ENCODE peak calls at places on chromosomes 1 and 21, in five cellular contexts. T is WTC11, D is H1, L is K562, O is GM12878. P is an unnamed sample.

GRCh38 chr1:204837440-204838084 is 33.1 kb upstream of the NFASC start:
- DNase-seq in T (peak; percentile 86), D (no peak), L (peak; percentile 64), O (no peak), P (peak; percentile 15)

GRCh38 chr1:172390620-172391491 is 29.6 kb upstream of the C1orf105 start:
- DNase-seq in T (peak; percentile 47), D (no peak), L (no peak), O (peak; percentile 96), P (no peak)

GRCh38 chr21:19603011-19603593 is 1199.5 kb upstream of the TMPRSS15 start:
- DNase-seq in T (no peak), D (no peak), L (no peak), O (no peak), P (no peak)

GRCh38 chr1:67749844-67750689 is 65.1 kb downstream of the GADD45A start:
- DNase-seq in T (no peak), D (no peak), L (no peak), O (no peak), P (no peak)

GRCh38 chr1:189751311-189751710 is 726.4 kb downstream of the BRINP3 start:
- DNase-seq in T (no peak), D (no peak), L (no peak), O (no peak), P (no peak)

GRCh38 chr1:245961137-245961540 is 545.9 kb downstream of the SMYD3 start:
- DNase-seq in T (no peak), D (no peak), L (peak; percentile 30), O (no peak), P (no peak)

GRCh38 chr1:12128120-12128519 is 38.7 kb upstream of the TNFRSF1B start:
- DNase-seq in T (no peak), D (no peak), L (no peak), O (no peak), P (no peak)

GRCh38 chr1:41515131-41515678 is 30.7 kb upstream of the EDN2 start:
- DNase-seq in T (no peak), D (no peak), L (no peak), O (no peak), P (no peak)

GRCh38 chr1:63049135-63049534 is 265.2 kb downstream of the ATG4C start:
- DNase-seq in T (no peak), D (no peak), L (no peak), O (no peak), P (no peak)

GRCh38 chr1:9751971-9752370 is 71.8 kb downstream of the CLSTN1 start:
- DNase-seq in T (no peak), D (no peak), L (no peak), O (no peak), P (no peak)

GRCh38 chr1:29833596-29833995 is 597.3 kb downstream of the PTPRU start:
- DNase-seq in T (no peak), D (no peak), L (no peak), O (no peak), P (no peak)

GRCh38 chr1:162389021-162389818 is 7.7 kb downstream of the C1orf226 start:
- DNase-seq in T (no peak), D (no peak), L (peak; percentile 59), O (no peak), P (no peak)

GRCh38 chr1:222288056-222288455 is 259.8 kb downstream of the HHIPL2 start:
- DNase-seq in T (no peak), D (no peak), L (no peak), O (no peak), P (no peak)

GRCh38 chr1:235601087-235601486 is 48.5 kb downstream of the GNG4 start:
- DNase-seq in T (peak; percentile 70), D (no peak), L (peak; percentile 44), O (no peak), P (no peak)

GRCh38 chr1:185348995-185349394 is 32.0 kb upstream of the IVNS1ABP start:
- DNase-seq in T (no peak), D (no peak), L (no peak), O (no peak), P (no peak)

GRCh38 chr21:44333701-44334636 is 5.2 kb downstream of the CFAP410 start:
- DNase-seq in T (no peak), D (no peak), L (no peak), O (no peak), P (no peak)

GRCh38 chr1:12458571-12458970 is 159.4 kb downstream of the DHRS3 start:
- DNase-seq in T (no peak), D (no peak), L (no peak), O (no peak), P (no peak)

GRCh38 chr1:64231153-64231552 is 27.7 kb downstream of the UBE2U start:
- DNase-seq in T (no peak), D (no peak), L (no peak), O (no peak), P (peak; percentile 59)

GRCh38 chr1:99645199-99645598 is 714 bp upstream of the PALMD start:
- DNase-seq in T (no peak), D (no peak), L (peak; percentile 53), O (no peak), P (peak; percentile 76)

GRCh38 chr1:31374511-31375196 is 1.8 kb upstream of the FABP3 start:
- DNase-seq in T (no peak), D (no peak), L (no peak), O (no peak), P (no peak)

GRCh38 chr1:90963651-90964050 is 58.2 kb downstream of the ZNF644 start:
- DNase-seq in T (no peak), D (no peak), L (no peak), O (no peak), P (no peak)

GRCh38 chr1:244212792-244213475 is 161.9 kb downstream of the ZBTB18 start:
- DNase-seq in T (no peak), D (no peak), L (no peak), O (no peak), P (no peak)

GRCh38 chr1:161958425-161958824 is 65.2 kb downstream of the OLFML2B start:
- DNase-seq in T (no peak), D (no peak), L (no peak), O (no peak), P (no peak)

GRCh38 chr1:221031890-221032222 is 152.6 kb downstream of the HLX start:
- DNase-seq in T (no peak), D (no peak), L (no peak), O (no peak), P (no peak)

GRCh38 chr1:115239148-115239820 is 98.8 kb downstream of the NGF start:
- DNase-seq in T (no peak), D (no peak), L (no peak), O (no peak), P (no peak)

GRCh38 chr1:219283541-219283940 is 109.9 kb downstream of the LYPLAL1 start:
- DNase-seq in T (no peak), D (no peak), L (no peak), O (no peak), P (no peak)

GRCh38 chr1:225866061-225866844 is 15.9 kb downstream of the TMEM63A start:
- DNase-seq in T (no peak), D (no peak), L (no peak), O (no peak), P (no peak)

GRCh38 chr1:230236301-230236700 is 169.3 kb downstream of the GALNT2 start:
- DNase-seq in T (no peak), D (no peak), L (no peak), O (no peak), P (no peak)

GRCh38 chr1:107953551-107953950 is 11.4 kb downstream of the VAV3 start:
- DNase-seq in T (no peak), D (no peak), L (no peak), O (no peak), P (no peak)

GRCh38 chr1:2311184-2312032 is 79.9 kb downstream of the MORN1 start:
- DNase-seq in T (peak; percentile 81), D (peak; percentile 49), L (peak; percentile 79), O (no peak), P (peak; percentile 73)

GRCh38 chr1:8739377-8739776 is 78.1 kb downstream of the RERE start:
- DNase-seq in T (peak; percentile 42), D (no peak), L (peak; percentile 44), O (no peak), P (peak; percentile 38)

GRCh38 chr1:8736927-8737326 is 80.5 kb downstream of the RERE start:
- DNase-seq in T (no peak), D (no peak), L (no peak), O (no peak), P (peak; percentile 82)

GRCh38 chr1:8742022-8742924 is 75.2 kb downstream of the RERE start:
- DNase-seq in T (no peak), D (no peak), L (no peak), O (no peak), P (peak; percentile 98)

GRCh38 chr1:8745749-8746390 is 71.6 kb downstream of the RERE start:
- DNase-seq in T (no peak), D (no peak), L (no peak), O (no peak), P (peak; percentile 73)

GRCh38 chr1:8740034-8740449 is 77.4 kb downstream of the RERE start:
- DNase-seq in T (no peak), D (no peak), L (no peak), O (no peak), P (peak; percentile 98)
- TF ChIP-seq ATF2 in T (no peak), D (no peak), L (no peak), O (no peak), P (peak; percentile 40)

GRCh38 chr1:201042663-201043461 is 19.3 kb upstream of the KIF21B start:
- DNase-seq in T (peak; percentile 70), D (no peak), L (peak; percentile 78), O (no peak), P (peak; percentile 29)
- TF ChIP-seq ATF2 in T (no peak), D (no peak), L (no peak), O (no peak), P (no peak)

GRCh38 chr21:45339430-45340405 is 52.0 kb upstream of the POFUT2 start:
- DNase-seq in T (no peak), D (no peak), L (no peak), O (no peak), P (no peak)

GRCh38 chr21:45336535-45336810 is 48.8 kb upstream of the POFUT2 start:
- DNase-seq in T (no peak), D (no peak), L (no peak), O (no peak), P (no peak)

GRCh38 chr21:45336870-45337269 is 49.2 kb upstream of the POFUT2 start:
- DNase-seq in T (no peak), D (no peak), L (no peak), O (no peak), P (no peak)

GRCh38 chr21:45340515-45340914 is 52.8 kb upstream of the POFUT2 start:
- DNase-seq in T (no peak), D (no peak), L (no peak), O (no peak), P (no peak)

GRCh38 chr21:45338326-45339017 is 50.8 kb upstream of the POFUT2 start:
- DNase-seq in T (no peak), D (no peak), L (no peak), O (no peak), P (no peak)
- TF ChIP-seq ATF2 in T (no peak), D (no peak), L (no peak), O (no peak), P (no peak)

DNA sequence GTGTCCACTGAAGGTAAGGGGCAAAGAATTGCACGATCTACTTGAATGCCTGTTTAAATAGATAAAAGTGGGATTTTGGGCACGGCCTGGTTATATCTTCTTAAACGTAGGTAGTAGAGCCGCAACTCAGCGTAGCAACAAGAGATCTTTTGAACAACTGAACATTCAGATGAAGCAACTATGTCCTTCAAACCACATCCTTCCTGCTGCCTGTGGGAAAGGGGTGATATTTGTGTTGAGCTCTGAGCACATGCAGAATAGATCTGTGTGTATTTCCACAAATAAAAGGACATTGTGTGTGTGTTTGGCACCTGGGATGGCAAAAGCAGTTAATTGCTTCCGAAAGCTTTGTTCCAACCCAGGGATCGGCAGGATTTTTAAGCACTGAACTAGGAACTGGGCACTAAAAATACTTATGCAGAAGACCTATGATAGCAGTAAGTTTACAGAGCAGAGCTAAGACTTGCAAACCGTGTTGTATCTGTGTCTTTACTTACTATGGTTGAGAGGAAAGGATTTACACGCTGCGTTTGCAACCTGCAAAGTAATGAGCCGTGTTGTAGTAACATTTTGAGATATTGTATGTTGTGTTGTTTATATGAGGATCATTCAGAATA is 333.4 kb downstream of the CHRM3 start:
- DNase-seq in T (no peak), D (no peak), L (no peak), O (no peak), P (no peak)
- TF ChIP-seq ATF2 in T (no peak), D (no peak), L (no peak), O (no peak), P (no peak)